ENCODE peak calls at places on chromosomes 4 and X, in four cellular contexts. One of them, this sample, is unnamed.

GRCh38 chr4:110628321-110629213 is 5.7 kb upstream of the PITX2 start:
- DNase-seq in non-pigmented ciliary epithelial cell: no peak
- DNase-seq in fibroblast of lung: no peak
- DNase-seq in AG08396: no peak
- DNase-seq in this sample: no peak

GRCh38 chrX:107678957-107679740 is 50.8 kb downstream of the PRPS1 start:
- DNase-seq in AG08396: no peak
- DNase-seq in fibroblast of lung: peak; percentile 91
- DNase-seq in non-pigmented ciliary epithelial cell: no peak
- DNase-seq in this sample: no peak

GRCh38 chr4:73705056-73705432 is 35.3 kb upstream of the CXCL8 start:
- DNase-seq in fibroblast of lung: peak; percentile 66
- DNase-seq in non-pigmented ciliary epithelial cell: no peak
- DNase-seq in AG08396: no peak
- DNase-seq in this sample: no peak

GRCh38 chrX:118480172-118480571 is 15.4 kb upstream of the DOCK11 start:
- DNase-seq in non-pigmented ciliary epithelial cell: no peak
- DNase-seq in AG08396: no peak
- DNase-seq in fibroblast of lung: peak; percentile 85
- DNase-seq in this sample: no peak

GRCh38 chr4:38409852-38410251 is 254.1 kb upstream of the KLF3 start:
- DNase-seq in non-pigmented ciliary epithelial cell: no peak
- DNase-seq in fibroblast of lung: no peak
- DNase-seq in AG08396: no peak
- DNase-seq in this sample: no peak

GRCh38 chr4:6047130-6047673 is 29.0 kb upstream of the C4orf50 start:
- DNase-seq in AG08396: no peak
- DNase-seq in non-pigmented ciliary epithelial cell: no peak
- DNase-seq in fibroblast of lung: no peak
- DNase-seq in this sample: no peak

GRCh38 chr4:5708171-5708828 is at the start of gene EVC2:
- DNase-seq in non-pigmented ciliary epithelial cell: no peak
- DNase-seq in fibroblast of lung: peak; percentile 60
- DNase-seq in AG08396: peak; percentile 84
- DNase-seq in this sample: peak; percentile 24

GRCh38 chr4:164464313-164464712 is 289.6 kb upstream of the SMIM31 start:
- DNase-seq in non-pigmented ciliary epithelial cell: no peak
- DNase-seq in AG08396: no peak
- DNase-seq in fibroblast of lung: no peak
- DNase-seq in this sample: no peak

GRCh38 chr4:40583850-40584439 is 45.7 kb downstream of the RBM47 start:
- DNase-seq in non-pigmented ciliary epithelial cell: no peak
- DNase-seq in fibroblast of lung: no peak
- DNase-seq in AG08396: no peak
- DNase-seq in this sample: no peak

GRCh38 chrX:49172280-49172780 is 632 bp downstream of the PLP2 start:
- DNase-seq in AG08396: peak; percentile 68
- DNase-seq in non-pigmented ciliary epithelial cell: no peak
- DNase-seq in fibroblast of lung: peak; percentile 60
- DNase-seq in this sample: no peak

GRCh38 chr4:53703267-53703655 is 112.0 kb upstream of the LNX1 start:
- DNase-seq in fibroblast of lung: no peak
- DNase-seq in non-pigmented ciliary epithelial cell: no peak
- DNase-seq in AG08396: no peak
- DNase-seq in this sample: no peak

GRCh38 chr4:127776620-127777019 is 5.5 kb upstream of the HSPA4L start:
- DNase-seq in fibroblast of lung: no peak
- DNase-seq in non-pigmented ciliary epithelial cell: no peak
- DNase-seq in AG08396: no peak
- DNase-seq in this sample: no peak

GRCh38 chrX:25726539-25726938 is 411.6 kb upstream of the MAGEB18 start:
- DNase-seq in AG08396: no peak
- DNase-seq in non-pigmented ciliary epithelial cell: no peak
- DNase-seq in fibroblast of lung: peak; percentile 22
- DNase-seq in this sample: no peak

GRCh38 chr4:109945056-109945455 is 32.4 kb downstream of the EGF start:
- DNase-seq in non-pigmented ciliary epithelial cell: no peak
- DNase-seq in AG08396: no peak
- DNase-seq in fibroblast of lung: no peak
- DNase-seq in this sample: no peak

GRCh38 chr4:39541987-39542632 is 14.9 kb upstream of the UGDH start:
- DNase-seq in AG08396: no peak
- DNase-seq in non-pigmented ciliary epithelial cell: no peak
- DNase-seq in fibroblast of lung: no peak
- DNase-seq in this sample: no peak

GRCh38 chr4:78864405-78865024 is 74.7 kb downstream of the PAQR3 start:
- DNase-seq in fibroblast of lung: peak; percentile 92
- DNase-seq in non-pigmented ciliary epithelial cell: peak; percentile 59
- DNase-seq in AG08396: peak; percentile 37
- DNase-seq in this sample: peak; percentile 67

GRCh38 chr4:137312257-137312656 is 220.0 kb downstream of the PCDH18 start:
- DNase-seq in AG08396: no peak
- DNase-seq in fibroblast of lung: peak; percentile 70
- DNase-seq in non-pigmented ciliary epithelial cell: no peak
- DNase-seq in this sample: no peak

GRCh38 chrX:24506082-24506481 is 41.0 kb downstream of the PDK3 start:
- DNase-seq in non-pigmented ciliary epithelial cell: no peak
- DNase-seq in AG08396: peak; percentile 15
- DNase-seq in fibroblast of lung: no peak
- DNase-seq in this sample: no peak

GRCh38 chr4:13331827-13332226 is 152.3 kb downstream of the RAB28 start:
- DNase-seq in non-pigmented ciliary epithelial cell: no peak
- DNase-seq in AG08396: no peak
- DNase-seq in fibroblast of lung: no peak
- DNase-seq in this sample: no peak

GRCh38 chr4:29900336-29900735 is 819.8 kb upstream of the PCDH7 start:
- DNase-seq in AG08396: no peak
- DNase-seq in fibroblast of lung: peak; percentile 2
- DNase-seq in non-pigmented ciliary epithelial cell: no peak
- DNase-seq in this sample: peak; percentile 34

GRCh38 chr4:186217733-186218293 is 9.5 kb upstream of the KLKB1 start:
- DNase-seq in non-pigmented ciliary epithelial cell: no peak
- DNase-seq in AG08396: no peak
- DNase-seq in fibroblast of lung: no peak
- DNase-seq in this sample: no peak

GRCh38 chr4:124515591-124515990 is 196.9 kb downstream of the ANKRD50 start:
- DNase-seq in fibroblast of lung: no peak
- DNase-seq in AG08396: no peak
- DNase-seq in non-pigmented ciliary epithelial cell: no peak
- DNase-seq in this sample: no peak

GRCh38 chr4:54217642-54218486 is 11.2 kb upstream of the PDGFRA start:
- DNase-seq in non-pigmented ciliary epithelial cell: no peak
- DNase-seq in AG08396: peak; percentile 82
- DNase-seq in fibroblast of lung: peak; percentile 96
- DNase-seq in this sample: peak; percentile 71

GRCh38 chrX:102840871-102841705 is 96.0 kb upstream of the RAB40AL start:
- DNase-seq in AG08396: no peak
- DNase-seq in fibroblast of lung: peak; percentile 22
- DNase-seq in non-pigmented ciliary epithelial cell: no peak
- DNase-seq in this sample: peak; percentile 67

GRCh38 chrX:13647709-13648212 is 5.2 kb upstream of the TCEANC start:
- DNase-seq in fibroblast of lung: peak; percentile 91
- DNase-seq in AG08396: peak; percentile 28
- DNase-seq in non-pigmented ciliary epithelial cell: no peak
- DNase-seq in this sample: peak; percentile 63

GRCh38 chr4:445410-445809 is 53.5 kb downstream of the ZNF721 start:
- DNase-seq in fibroblast of lung: no peak
- DNase-seq in non-pigmented ciliary epithelial cell: no peak
- DNase-seq in AG08396: no peak
- DNase-seq in this sample: no peak

GRCh38 chr4:85929926-85930325 is 429.9 kb downstream of the MAPK10 start:
- DNase-seq in fibroblast of lung: no peak
- DNase-seq in non-pigmented ciliary epithelial cell: no peak
- DNase-seq in AG08396: no peak
- DNase-seq in this sample: no peak

GRCh38 chr4:20984011-20984836 is 284.0 kb downstream of the PACRGL start:
- DNase-seq in AG08396: no peak
- DNase-seq in fibroblast of lung: no peak
- DNase-seq in non-pigmented ciliary epithelial cell: no peak
- DNase-seq in this sample: no peak

GRCh38 chr4:14810568-14810967 is 191.7 kb upstream of the CPEB2 start:
- DNase-seq in AG08396: no peak
- DNase-seq in non-pigmented ciliary epithelial cell: no peak
- DNase-seq in fibroblast of lung: no peak
- DNase-seq in this sample: no peak

This sample was measured in foreskin melanocyte.